ENCODE peak calls at places on chromosomes 2 and 18, in eight cellular contexts. A is astrocyte, V is PC-9, X is GM12878, U is GM23248, F is HepG2, W is hepatocyte, I is PC-3. Q is an unnamed sample. For H3K4me1, the result is how much of the 10 kb centered on the place peaks cover.

GRCh38 chr2:195533771-195534642 is 123.0 kb upstream of the SLC39A10 start:
- DNase-seq in V (peak), A (peak), I (peak), W (peak), F (no peak), X (no peak), U (peak), Q (peak)

GRCh38 chr2:168443818-168444217 is 12.3 kb upstream of the CERS6 start:
- DNase-seq in I (peak), A (no peak), U (no peak), X (no peak), W (no peak), F (no peak), V (no peak), Q (no peak)

GRCh38 chr18:58091099-58091611 is 47.1 kb downstream of the NEDD4L start:
- DNase-seq in X (peak), V (peak), I (peak), A (no peak), U (no peak), W (no peak), F (no peak), Q (no peak)

GRCh38 chr2:147025611-147026010 is 819.2 kb upstream of the ACVR2A start:
- DNase-seq in U (peak), F (no peak), A (peak), W (no peak), I (peak), V (no peak), X (no peak), Q (peak)

GRCh38 chr18:68660355-68661183 is 54.3 kb downstream of the TMX3 start:
- DNase-seq in F (peak), A (peak), I (peak), X (no peak), V (no peak), U (peak), W (peak), Q (peak)

GRCh38 chr2:226078656-226079055 is 679.1 kb downstream of the NYAP2 start:
- DNase-seq in V (no peak), X (no peak), W (no peak), A (no peak), U (peak), I (peak), F (no peak), Q (no peak)

GRCh38 chr18:1438458-1438910 is 533.8 kb downstream of the ADCYAP1 start:
- DNase-seq in U (no peak), X (no peak), I (peak), A (no peak), F (no peak), W (no peak), V (no peak), Q (no peak)

GRCh38 chr2:127045792-127046501 is 61.0 kb downstream of the BIN1 start:
- DNase-seq in F (no peak), I (no peak), A (no peak), X (no peak), V (no peak), U (peak), W (peak), Q (no peak)

GRCh38 chr18:74242451-74243096 is 49.2 kb downstream of the CYB5A start:
- DNase-seq in F (peak), X (no peak), W (peak), A (no peak), V (no peak), U (no peak), I (peak), Q (peak)

GRCh38 chr18:59623456-59624383 is 73.5 kb downstream of the CCBE1 start:
- DNase-seq in W (no peak), U (peak), X (no peak), A (peak), V (no peak), F (no peak), I (peak), Q (peak)

GRCh38 chr2:127086800-127087737 is 19.9 kb downstream of the BIN1 start:
- DNase-seq in V (no peak), W (peak), U (peak), F (no peak), A (peak), I (no peak), X (peak), Q (peak)

GRCh38 chr2:113240915-113241911 is 37.5 kb downstream of the PAX8 start:
- DNase-seq in X (no peak), V (peak), I (peak), A (peak), F (peak), W (peak), U (peak), Q (peak)

GRCh38 chr18:9017170-9017899 is 85.2 kb upstream of the NDUFV2 start:
- DNase-seq in V (peak), W (peak), F (peak), A (peak), U (peak), I (peak), X (peak), Q (peak)

GRCh38 chr18:73653251-73653650 is 494.4 kb downstream of the FBXO15 start:
- DNase-seq in X (no peak), U (no peak), W (no peak), V (no peak), A (no peak), F (no peak), I (no peak), Q (no peak)

GRCh38 chr18:23998811-23999210 is 15.7 kb upstream of the TTC39C start:
- DNase-seq in A (peak), V (peak), U (peak), I (peak), X (no peak), F (peak), W (peak), Q (peak)

GRCh38 chr2:59027320-59027719 is 786.2 kb upstream of the FANCL start:
- DNase-seq in W (no peak), I (no peak), V (no peak), U (no peak), A (no peak), X (no peak), F (no peak), Q (no peak)

GRCh38 chr2:18047114-18047695 is 168.7 kb downstream of the KCNS3 start:
- DNase-seq in W (no peak), A (peak), U (peak), X (no peak), V (no peak), I (no peak), F (no peak), Q (peak)

GRCh38 chr2:119421731-119422130 is 9.9 kb upstream of the TMEM37 start:
- DNase-seq in U (peak), X (no peak), F (no peak), A (no peak), I (no peak), W (no peak), V (no peak), Q (no peak)

GRCh38 chr2:197292614-197293013 is 18.0 kb downstream of the ANKRD44 start:
- DNase-seq in W (no peak), U (no peak), X (no peak), F (no peak), I (no peak), A (no peak), V (no peak), Q (no peak)

GRCh38 chr2:196184919-196185318 is 13.5 kb upstream of the STK17B start:
- DNase-seq in V (no peak), I (no peak), X (no peak), A (no peak), F (no peak), W (no peak), U (no peak), Q (no peak)

GRCh38 chr2:20917724-20918572 is 95.0 kb upstream of the LDAH start:
- DNase-seq in V (no peak), I (peak), U (no peak), A (peak), X (no peak), F (no peak), W (no peak), Q (peak)

GRCh38 chr2:134917219-134917957 is 1.2 kb upstream of the CCNT2 start:
- DNase-seq in W (peak), F (peak), I (no peak), X (no peak), V (peak), A (no peak), U (no peak), Q (no peak)

GRCh38 chr2:131034122-131035051 is 58.9 kb downstream of the FAM168B start:
- DNase-seq in A (peak), X (no peak), I (no peak), U (peak), V (peak), W (peak), F (no peak), Q (peak)

GRCh38 chr2:147463881-147464520 is 380.8 kb upstream of the ACVR2A start:
- DNase-seq in X (no peak), U (no peak), V (no peak), W (peak), F (peak), A (no peak), I (no peak), Q (no peak)

GRCh38 chr18:50986360-50987087 is 18.7 kb downstream of the ELAC1 start:
- DNase-seq in V (no peak), F (no peak), U (peak), A (peak), I (peak), W (no peak), X (no peak), Q (no peak)

GRCh38 chr2:236164201-236164982 is 3.8 kb downstream of the GBX2 start:
- DNase-seq in F (no peak), X (no peak), V (no peak), A (no peak), I (no peak), W (no peak), U (peak), Q (peak)

GRCh38 chr2:160367887-160368286 is 125.7 kb downstream of the RBMS1 start:
- DNase-seq in I (peak), X (peak), W (peak), F (no peak), A (peak), U (peak), V (peak), Q (peak)

GRCh38 chr2:100895402-100895801 is 75.5 kb downstream of the NPAS2 start:
- DNase-seq in X (no peak), A (no peak), F (no peak), V (peak), W (no peak), I (peak), U (no peak), Q (no peak)

GRCh38 chr2:113273031-113273551 is 5.6 kb downstream of the PAX8 start:
- DNase-seq in A (no peak), X (no peak), W (peak), V (no peak), U (peak), F (peak), I (no peak), Q (peak)

GRCh38 chr18:58201728-58202405 is 157.8 kb downstream of the NEDD4L start:
- DNase-seq in I (no peak), F (no peak), A (no peak), U (no peak), W (no peak), X (no peak), V (no peak), Q (no peak)

GRCh38 chr18:74082476-74083070 is 65.1 kb downstream of the FBXO15 start:
- DNase-seq in A (peak), W (peak), U (peak), V (peak), F (peak), X (peak), I (peak), Q (peak)

GRCh38 chr2:143026411-143027054 is 102.7 kb upstream of the ARHGAP15 start:
- DNase-seq in U (no peak), A (no peak), V (no peak), W (peak), I (no peak), X (no peak), F (no peak), Q (no peak)

GRCh38 chr18:31102020-31102684 is at the start of gene DSC2:
- DNase-seq in W (peak), A (no peak), I (peak), F (peak), V (peak), X (no peak), U (no peak), Q (peak)
- TF ChIP-seq EZH2 in W (no peak), A (no peak), I (no peak), F (no peak), V (no peak), X (no peak), U (no peak), Q (no peak)

DNA sequence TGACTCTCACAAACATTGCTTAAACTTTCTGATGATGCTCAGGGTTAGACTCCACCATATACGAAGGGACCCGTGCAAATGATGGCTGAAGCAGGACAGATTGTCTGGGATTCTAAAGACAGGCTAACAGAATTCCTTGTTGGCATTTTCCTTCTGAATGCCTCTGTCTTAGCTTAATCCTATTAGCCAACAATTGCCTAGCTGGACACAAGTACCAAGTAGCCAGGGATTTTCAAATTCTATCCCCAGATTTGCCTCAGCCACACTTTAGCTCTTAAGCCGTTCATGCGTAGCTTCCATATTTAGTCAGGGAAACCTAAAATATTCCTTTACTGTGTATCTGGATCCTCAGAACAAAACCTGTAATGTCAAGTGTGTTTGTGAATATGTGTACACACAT is 40.0 kb downstream of the COL4A3 start:
- DNase-seq in V (no peak), U (no peak), F (no peak), A (no peak), W (no peak), X (no peak), I (no peak), Q (no peak)
- H3K4me1 ChIP-seq in V (under half), U (under half), F (under half), A (under half), W (under half), X (under half), I (under half), Q (under half)

DNA sequence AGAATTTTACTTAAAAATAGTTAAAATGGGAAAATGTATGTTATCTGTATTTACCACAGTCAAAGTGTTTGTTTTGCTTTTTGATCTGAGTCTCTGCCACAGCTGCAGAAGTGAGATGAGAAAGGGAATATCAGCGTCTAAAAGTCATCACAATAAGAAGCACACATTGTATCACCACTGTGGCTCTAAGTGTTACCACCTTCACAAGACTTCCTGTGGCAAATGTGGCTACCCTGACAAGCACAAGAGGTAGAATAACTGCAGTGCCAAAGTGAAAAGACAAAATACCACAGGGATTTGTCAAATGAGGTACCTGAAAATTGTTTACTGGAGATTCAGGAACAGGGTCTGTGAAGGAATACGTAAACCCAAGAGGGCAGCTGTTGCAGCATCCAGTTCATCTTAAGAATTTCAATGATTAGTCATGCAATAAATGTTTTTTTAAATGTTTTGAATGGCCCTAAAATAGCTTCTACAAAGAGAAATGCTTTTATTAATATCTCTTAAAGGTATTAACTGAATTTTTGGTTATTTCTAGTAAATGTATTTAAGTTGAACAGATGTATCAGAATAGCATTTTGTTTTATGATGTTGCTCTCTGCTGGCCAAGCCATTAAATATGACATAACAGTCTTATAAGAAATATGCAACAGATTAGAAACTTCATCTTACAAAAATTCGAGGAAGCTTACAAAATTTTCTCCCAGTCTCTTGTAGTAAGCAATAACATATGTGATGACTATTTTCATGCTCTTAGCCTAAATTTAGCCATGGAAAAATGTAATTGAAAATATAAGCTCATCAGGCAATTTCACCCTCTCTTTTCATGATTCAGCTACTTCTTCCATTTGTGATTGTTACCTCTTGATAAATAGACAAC is 864.0 kb downstream of the SUCLG1 start:
- DNase-seq in U (peak), A (no peak), F (no peak), W (no peak), X (no peak), V (no peak), I (no peak), Q (no peak)
- TF ChIP-seq EZH2 in U (no peak), A (no peak), F (no peak), W (no peak), X (no peak), V (no peak), I (no peak), Q (no peak)

DNA sequence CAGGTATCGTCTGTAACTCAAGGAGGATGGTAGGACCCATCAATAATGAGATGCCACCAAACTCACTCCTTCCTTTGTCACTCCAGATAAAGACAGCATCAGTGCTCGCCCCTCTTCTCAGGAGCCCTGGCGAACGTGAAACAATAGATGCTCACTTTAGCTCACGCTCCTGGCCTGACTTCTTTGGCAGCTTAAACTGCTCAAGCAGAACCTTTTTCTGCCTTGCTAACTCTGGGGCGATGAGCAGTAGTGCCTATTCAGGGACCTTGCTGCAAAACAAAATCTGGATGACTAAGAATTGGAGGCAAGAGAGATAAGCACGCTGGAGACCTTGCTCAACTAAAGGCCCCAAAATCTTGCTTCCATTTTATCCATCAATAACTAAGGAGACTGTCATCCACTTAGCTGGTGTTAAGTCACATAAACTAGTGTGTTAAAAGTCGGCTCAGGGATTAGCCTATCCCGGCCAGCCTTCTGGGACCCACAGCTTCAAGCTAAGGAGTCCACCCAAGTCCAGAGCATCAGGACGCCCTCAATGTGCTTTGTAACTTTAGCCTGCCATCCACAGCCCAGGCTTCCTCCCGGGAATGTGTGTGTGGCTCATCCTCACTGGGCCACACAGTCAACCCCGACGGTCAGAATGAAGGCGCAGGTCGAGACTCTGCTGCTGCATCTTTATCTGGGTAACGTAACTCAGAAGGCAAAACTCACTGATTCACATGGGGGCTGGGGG is 38.9 kb downstream of the ZNF516 start:
- DNase-seq in F (no peak), U (no peak), V (no peak), I (no peak), X (no peak), A (no peak), W (no peak), Q (no peak)
- H3K4me1 ChIP-seq in F (half or more), U (half or more), V (under half), I (under half), X (under half), A (half or more), W (half or more), Q (under half)

DNA sequence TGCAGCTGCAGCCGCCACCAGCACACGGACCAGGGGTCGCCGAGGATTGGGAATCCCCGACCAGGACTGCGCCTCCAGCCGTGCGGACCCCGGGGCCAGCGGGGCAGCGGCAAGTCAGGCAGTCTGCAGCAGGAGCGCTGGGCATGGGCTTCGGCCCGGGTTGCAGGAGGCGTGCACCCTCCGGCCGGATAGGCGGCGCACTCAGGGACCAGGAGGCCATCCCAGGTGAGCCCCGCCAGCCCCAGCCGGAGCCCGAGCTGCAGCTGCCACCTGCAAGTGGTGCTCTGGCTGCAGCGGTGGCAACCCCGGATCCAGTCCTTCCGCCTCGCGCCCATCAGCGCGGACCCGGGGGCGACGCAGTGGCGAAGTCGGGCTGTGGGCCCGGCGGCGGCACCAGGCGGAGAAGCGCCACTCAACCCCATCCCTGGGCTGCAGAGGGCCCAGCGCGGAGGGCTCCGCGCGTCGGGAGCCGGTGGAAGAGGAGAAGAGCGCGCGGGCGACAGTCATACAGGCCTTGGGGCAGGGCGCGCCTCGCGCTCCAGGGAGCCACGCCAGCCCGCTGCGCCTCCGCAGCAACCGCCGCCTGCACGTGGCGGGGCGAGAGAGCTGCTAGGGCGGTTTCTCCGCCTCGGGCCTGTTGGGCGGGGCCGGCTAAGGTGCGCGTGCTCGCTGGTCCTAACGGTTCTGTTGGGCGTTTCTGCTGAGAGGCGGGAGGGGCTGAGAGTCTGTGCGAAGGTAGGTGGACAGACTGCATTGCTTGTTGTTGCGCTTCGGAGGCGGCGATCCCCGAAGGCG is 73.9 kb downstream of the RPIA start:
- DNase-seq in A (peak), I (no peak), F (no peak), U (peak), X (no peak), V (no peak), W (no peak), Q (peak)
- TF ChIP-seq EZH2 in A (peak), I (no peak), F (no peak), U (no peak), X (no peak), V (no peak), W (no peak), Q (no peak)

DNA sequence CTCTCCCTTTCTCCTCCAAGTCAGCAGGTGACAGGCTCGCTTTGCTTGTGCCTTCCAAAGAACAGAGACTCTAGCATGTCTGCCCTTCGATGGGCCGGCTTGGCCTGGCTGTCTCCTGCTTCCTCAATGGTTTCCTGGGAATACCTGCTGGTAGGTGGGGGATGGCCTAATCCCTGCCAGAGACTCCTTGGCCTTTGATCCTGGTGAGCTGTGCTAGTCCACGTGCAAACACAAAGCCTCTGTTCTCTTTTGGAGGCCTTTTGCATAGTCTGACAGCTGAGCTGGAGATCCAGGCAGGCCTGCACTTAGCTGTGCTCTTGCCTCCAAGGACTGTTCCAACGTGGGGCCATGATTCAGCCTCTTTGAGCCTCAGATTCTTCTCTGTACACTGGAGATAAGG is 67.6 kb downstream of the ARL4C start:
- DNase-seq in I (no peak), U (no peak), W (no peak), V (no peak), X (no peak), A (no peak), F (peak), Q (no peak)
- H3K4me1 ChIP-seq in I (under half), U (under half), W (under half), V (under half), X (under half), A (under half), F (under half), Q (under half)

Q was measured in fibroblast of lung.